ENCODE peak calls at places on chromosomes 16 and 17, in four cellular contexts. H is activated gamma-delta T cell treated with Interleukin-2 at 50 U/mL for 16 hours, B is left ventricle myocardium inferior, G is kidney tubule cell. F is an unnamed sample.

GRCh38 chr17:44363613-44364159 is at the start of gene FAM171A2:
- DNase-seq in G (peak), H (peak), B (peak), F (peak)

GRCh38 chr16:88719267-88719932 is 13.1 kb downstream of the CTU2 start:
- DNase-seq in B (peak), H (no peak), G (no peak), F (no peak)

GRCh38 chr17:40068129-40068581 is 5.4 kb downstream of the THRA start:
- DNase-seq in G (peak), B (no peak), H (no peak), F (no peak)

GRCh38 chr16:12904041-12904671 is 2.8 kb downstream of the SHISA9 start:
- DNase-seq in H (no peak), G (peak), B (no peak), F (no peak)

GRCh38 chr16:57147381-57148191 is 38.3 kb downstream of the PSME3IP1 start:
- DNase-seq in G (no peak), B (no peak), H (no peak), F (no peak)

GRCh38 chr16:50235581-50235980 is 30.8 kb upstream of the ADCY7 start:
- DNase-seq in G (no peak), B (no peak), H (no peak), F (no peak)

GRCh38 chr17:57455063-57455914 is 199.0 kb downstream of the MSI2 start:
- DNase-seq in B (no peak), H (peak), G (no peak), F (no peak)

GRCh38 chr17:27633312-27634025 is 2.5 kb downstream of the LGALS9 start:
- DNase-seq in B (no peak), H (no peak), G (no peak), F (no peak)

GRCh38 chr16:30934827-30935557 is 11.6 kb downstream of the FBXL19 start:
- DNase-seq in G (peak), B (no peak), H (no peak), F (no peak)

GRCh38 chr16:67397451-67397801 is 4.1 kb upstream of the TPPP3 start:
- DNase-seq in H (no peak), G (no peak), B (peak), F (no peak)

GRCh38 chr16:80924372-80924978 is 82.2 kb downstream of the CMC2 start:
- DNase-seq in G (peak), H (peak), B (peak), F (peak)

GRCh38 chr17:82636626-82637598 is 11.3 kb downstream of the WDR45B start:
- DNase-seq in B (no peak), G (peak), H (no peak), F (no peak)

GRCh38 chr16:710500-711075 is 4.3 kb upstream of the METRN start:
- DNase-seq in B (no peak), H (no peak), G (no peak), F (no peak)

GRCh38 chr16:69073181-69073669 is 32.2 kb upstream of the HAS3 start:
- DNase-seq in H (no peak), B (no peak), G (peak), F (no peak)

GRCh38 chr17:45223541-45224528 is 2.1 kb downstream of the FMNL1 start:
- DNase-seq in B (no peak), G (no peak), H (peak), F (no peak)

GRCh38 chr16:80681436-80681835 is 123.0 kb downstream of the CDYL2 start:
- DNase-seq in B (no peak), H (no peak), G (no peak), F (no peak)

GRCh38 chr17:40349477-40350409 is 14.8 kb downstream of the GJD3 start:
- DNase-seq in B (peak), G (peak), H (no peak), F (peak)